ENCODE peak calls at places on chromosome 1, in five cellular contexts. X is GM12864; A is effector memory CD4-positive, alpha-beta T cell; C is ovary; P is pancreas. W is an unnamed sample.

GRCh38 chr1:38152351-38153082 is 105.9 kb upstream of the POU3F1 start:
- DNase-seq in C (no peak), P (no peak), X (peak; percentile 8), A (no peak), W (no peak)

GRCh38 chr1:219837274-219837993 is 90.9 kb downstream of the SLC30A10 start:
- DNase-seq in X (no peak), C (no peak), P (no peak), A (no peak), W (no peak)

GRCh38 chr1:109630081-109630880 is 10.6 kb downstream of the AMPD2 start:
- DNase-seq in P (no peak), C (peak; percentile 45), X (no peak), A (no peak), W (no peak)

GRCh38 chr1:94250341-94250740 is 13.0 kb upstream of the ARHGAP29 start:
- DNase-seq in A (no peak), P (no peak), X (no peak), C (no peak), W (peak; percentile 20)

GRCh38 chr1:35568975-35569395 is 4.1 kb upstream of the TFAP2E start:
- DNase-seq in A (no peak), C (peak; percentile 65), P (peak; percentile 79), X (no peak), W (peak; percentile 71)

GRCh38 chr1:209483691-209484090 is 99.8 kb upstream of the CAMK1G start:
- DNase-seq in A (no peak), C (no peak), X (no peak), P (no peak), W (no peak)

GRCh38 chr1:16986596-16987361 is 6.4 kb upstream of the MFAP2 start:
- DNase-seq in A (no peak), P (peak; percentile 55), X (no peak), C (no peak), W (no peak)

GRCh38 chr1:45824607-45825006 is 21.2 kb downstream of the MAST2 start:
- DNase-seq in X (no peak), P (no peak), A (no peak), C (no peak), W (no peak)

GRCh38 chr1:26994020-26994745 is 691 bp downstream of the TRNP1 start:
- DNase-seq in C (peak; percentile 50), P (peak; percentile 74), A (no peak), X (no peak), W (peak; percentile 42)

GRCh38 chr1:177174921-177175634 is 4.3 kb downstream of the BRINP2 start:
- DNase-seq in C (no peak), X (no peak), A (no peak), P (no peak), W (peak; percentile 31)

GRCh38 chr1:209743145-209743482 is 12.7 kb upstream of the TRAF3IP3 start:
- DNase-seq in A (no peak), X (no peak), C (peak; percentile 80), P (no peak), W (peak; percentile 20)

GRCh38 chr1:206004269-206004800 is 1.1 kb upstream of the RAB7B start:
- DNase-seq in A (no peak), X (no peak), P (no peak), C (no peak), W (no peak)

GRCh38 chr1:119000371-119001180 is 12.4 kb upstream of the TBX15 start:
- DNase-seq in C (no peak), A (no peak), P (no peak), X (no peak), W (no peak)

GRCh38 chr1:200624679-200625335 is 4.3 kb upstream of the KIF14 start:
- DNase-seq in P (no peak), C (no peak), A (no peak), X (no peak), W (no peak)

GRCh38 chr1:59015708-59016107 is 231.9 kb upstream of the JUN start:
- DNase-seq in X (no peak), A (no peak), C (no peak), P (no peak), W (no peak)

GRCh38 chr1:115138271-115138670 is 49.0 kb upstream of the TSPAN2 start:
- DNase-seq in C (no peak), A (no peak), P (no peak), X (no peak), W (no peak)

GRCh38 chr1:115139381-115139780 is 50.1 kb upstream of the TSPAN2 start:
- DNase-seq in P (no peak), C (no peak), A (no peak), X (no peak), W (no peak)

GRCh38 chr1:115140442-115141144 is 51.3 kb upstream of the TSPAN2 start:
- DNase-seq in P (no peak), A (no peak), C (no peak), X (no peak), W (no peak)

GRCh38 chr1:115137191-115137590 is 47.9 kb upstream of the TSPAN2 start:
- DNase-seq in A (no peak), X (no peak), C (no peak), P (no peak), W (no peak)

DNA sequence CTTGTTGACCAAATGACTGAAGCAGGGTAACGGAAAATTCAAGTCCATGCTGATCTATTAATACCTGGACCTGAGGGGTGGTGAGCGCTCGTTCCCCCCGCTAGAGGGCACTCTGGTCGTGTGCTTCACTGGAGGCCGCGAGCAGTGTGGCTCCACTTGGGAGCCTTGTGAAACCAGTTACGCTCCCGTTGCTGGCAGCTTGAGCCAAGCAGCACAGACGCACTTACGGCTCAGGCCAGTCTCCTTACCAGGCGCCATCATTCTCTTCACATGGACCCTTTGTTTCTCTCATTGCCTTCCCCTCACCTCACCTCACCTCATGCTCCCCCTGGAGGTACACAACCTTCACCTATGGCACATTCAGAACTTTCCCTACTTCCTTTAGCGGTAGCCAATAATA is 49.7 kb upstream of the TSPAN2 start:
- DNase-seq in A (peak; percentile 11), C (peak; percentile 90), P (peak; percentile 86), X (peak; percentile 5), W (peak; percentile 92)
- H3K4me3 ChIP-seq in A (no peak overlapping the region), C (no peak overlapping the region), P (no peak overlapping the region), X (no peak overlapping the region), W (no peak overlapping the region)

GRCh38 chr1:39679821-39680220 is 7.9 kb upstream of the NT5C1A start:
- DNase-seq in A (no peak), P (no peak), X (no peak), C (no peak), W (no peak)

GRCh38 chr1:39681999-39682398 is 9.2 kb downstream of the HPCAL4 start:
- DNase-seq in C (no peak), X (no peak), A (no peak), P (no peak), W (no peak)

GRCh38 chr1:39683591-39684312 is 7.5 kb downstream of the HPCAL4 start:
- DNase-seq in A (no peak), C (peak; percentile 61), X (no peak), P (no peak), W (peak; percentile 17)

GRCh38 chr1:39680751-39681150 is 8.8 kb upstream of the NT5C1A start:
- DNase-seq in C (no peak), A (no peak), P (no peak), X (no peak), W (no peak)

GRCh38 chr1:39681294-39681693 is 9.4 kb upstream of the NT5C1A start:
- DNase-seq in C (no peak), X (no peak), A (no peak), P (no peak), W (no peak)
- H3K4me3 ChIP-seq in C (no peak overlapping the region), X (no peak overlapping the region), A (no peak overlapping the region), P (no peak overlapping the region), W (no peak overlapping the region)

GRCh38 chr1:1835546-1835945 is 55.3 kb downstream of the GNB1 start:
- DNase-seq in A (no peak), X (no peak), C (no peak), P (no peak), W (no peak)

GRCh38 chr1:1832151-1832550 is 53.9 kb upstream of the NADK start:
- DNase-seq in A (no peak), P (peak; percentile 21), X (no peak), C (no peak), W (no peak)

GRCh38 chr1:1833916-1834325 is 55.7 kb upstream of the NADK start:
- DNase-seq in P (peak; percentile 20), X (no peak), C (no peak), A (no peak), W (peak; percentile 72)

GRCh38 chr1:1833456-1833855 is 55.2 kb upstream of the NADK start:
- DNase-seq in X (no peak), A (no peak), P (peak; percentile 34), C (no peak), W (peak; percentile 66)

DNA sequence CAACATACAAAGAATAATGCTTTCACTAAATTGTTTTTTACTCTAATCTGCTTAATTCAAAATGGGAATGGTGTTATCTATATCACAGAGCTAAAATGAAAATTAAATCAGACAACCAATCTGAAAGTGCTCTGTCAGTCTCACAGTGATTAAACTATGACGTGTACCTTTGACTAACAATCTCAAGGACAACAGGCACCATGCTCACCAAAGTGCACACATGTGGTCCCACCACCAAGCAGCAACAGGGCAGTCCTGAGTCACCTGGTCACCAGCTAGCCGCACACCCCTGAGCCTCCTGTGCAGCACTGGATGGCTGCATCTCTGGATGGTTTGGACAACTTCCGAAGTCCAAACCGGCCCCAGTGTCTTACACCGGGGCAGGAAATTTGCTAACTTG is 54.5 kb upstream of the NADK start:
- DNase-seq in C (no peak), A (no peak), P (peak; percentile 51), X (no peak), W (no peak)
- H3K4me3 ChIP-seq in C (no peak overlapping the region), A (no peak overlapping the region), P (no peak overlapping the region), X (no peak overlapping the region), W (no peak overlapping the region)

GRCh38 chr1:155008015-155008941 is 5.7 kb downstream of the ZBTB7B start:
- DNase-seq in P (no peak), A (no peak), X (no peak), C (no peak), W (peak; percentile 46)
- H3K4me3 ChIP-seq in P (no peak overlapping the region), A (peak overlapping the region; percentile 56), X (no peak overlapping the region), C (no peak overlapping the region), W (peak overlapping the region; percentile 14)

GRCh38 chr1:151372411-151372934 is at the start of gene SELENBP1:
- DNase-seq in X (no peak), A (no peak), C (peak; percentile 89), P (peak; percentile 84), W (peak; percentile 97)

GRCh38 chr1:151370211-151370911 is 2.1 kb downstream of the SELENBP1 start:
- DNase-seq in A (no peak), X (no peak), P (no peak), C (peak; percentile 78), W (peak; percentile 52)

GRCh38 chr1:151371340-151371739 is 1.2 kb downstream of the SELENBP1 start:
- DNase-seq in A (no peak), X (no peak), P (no peak), C (peak; percentile 74), W (peak; percentile 95)

GRCh38 chr1:151373196-151373595 is 691 bp upstream of the SELENBP1 start:
- DNase-seq in P (peak; percentile 28), C (no peak), A (no peak), X (no peak), W (no peak)

DNA sequence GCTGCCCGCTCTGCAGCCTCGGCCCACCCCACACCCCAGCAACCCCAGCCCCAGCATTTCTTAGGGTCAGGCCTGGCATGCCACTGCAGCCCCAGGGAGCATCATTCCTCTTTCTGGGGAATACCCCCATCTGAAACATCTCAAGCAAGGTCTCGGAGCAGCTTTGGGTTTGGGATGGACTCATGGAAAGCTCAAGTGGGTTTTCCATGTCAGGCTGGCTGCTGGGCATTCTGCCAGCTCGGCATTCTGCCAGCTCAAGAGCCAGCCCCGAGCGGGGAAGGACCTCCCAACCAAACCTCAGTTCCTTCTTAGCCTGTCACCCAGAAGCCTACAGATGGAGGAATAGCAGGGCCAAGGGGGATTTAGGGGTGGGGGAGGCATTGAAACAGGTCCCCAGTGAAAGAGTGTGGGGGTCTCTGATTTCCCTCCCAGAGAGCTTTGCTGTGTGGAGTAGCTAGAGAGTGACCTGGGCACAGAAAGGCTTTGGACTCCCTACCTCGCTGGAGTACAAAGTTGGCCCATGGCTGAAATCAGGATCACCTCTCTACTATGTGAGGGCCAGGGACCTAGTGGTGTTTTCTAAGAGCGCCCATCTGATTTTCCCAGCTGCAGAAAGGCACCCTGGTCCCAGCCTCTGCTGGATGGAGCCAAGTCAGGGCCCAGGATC is 628 bp downstream of the SELENBP1 start:
- DNase-seq in A (no peak), X (no peak), C (peak; percentile 84), P (peak; percentile 82), W (peak; percentile 73)
- H3K4me3 ChIP-seq in A (no peak overlapping the region), X (no peak overlapping the region), C (peak overlapping the region; percentile 25), P (peak overlapping the region; percentile 15), W (peak overlapping the region; percentile 18)

W was measured in thyroid gland.